ENCODE peak calls at places on chromosomes 4 and X, in five cellular contexts. One of them, this sample, is unnamed.

GRCh38 chr4:52957220-52957686 is 95.1 kb downstream of the RASL11B start:
- DNase-seq in EL: no peak
- DNase-seq in anterior cingulate cortex: no peak
- DNase-seq in NAMALWA: no peak
- DNase-seq in iris pigment epithelial cell: peak
- DNase-seq in this sample: no peak

GRCh38 chr4:83860200-83860599 is 324.3 kb downstream of the GPAT3 start:
- DNase-seq in NAMALWA: no peak
- DNase-seq in anterior cingulate cortex: no peak
- DNase-seq in EL: peak
- DNase-seq in iris pigment epithelial cell: no peak
- DNase-seq in this sample: no peak

GRCh38 chr4:163895369-163896005 is 401.0 kb downstream of the TMA16 start:
- DNase-seq in iris pigment epithelial cell: no peak
- DNase-seq in EL: no peak
- DNase-seq in anterior cingulate cortex: no peak
- DNase-seq in NAMALWA: no peak
- DNase-seq in this sample: no peak

GRCh38 chrX:119008122-119008744 is 33.8 kb downstream of the LONRF3 start:
- DNase-seq in EL: peak
- DNase-seq in anterior cingulate cortex: no peak
- DNase-seq in iris pigment epithelial cell: peak
- DNase-seq in NAMALWA: peak
- DNase-seq in this sample: peak

GRCh38 chr4:7103599-7104365 is 35.9 kb upstream of the GRPEL1 start:
- DNase-seq in anterior cingulate cortex: peak
- DNase-seq in iris pigment epithelial cell: no peak
- DNase-seq in NAMALWA: no peak
- DNase-seq in EL: no peak
- DNase-seq in this sample: peak

GRCh38 chrX:34332336-34332735 is 200.2 kb upstream of the FAM47A start:
- DNase-seq in EL: no peak
- DNase-seq in iris pigment epithelial cell: peak
- DNase-seq in anterior cingulate cortex: no peak
- DNase-seq in NAMALWA: peak
- DNase-seq in this sample: no peak

GRCh38 chr4:101019941-101020401 is 327.4 kb downstream of the PPP3CA start:
- DNase-seq in NAMALWA: no peak
- DNase-seq in EL: no peak
- DNase-seq in iris pigment epithelial cell: peak
- DNase-seq in anterior cingulate cortex: no peak
- DNase-seq in this sample: peak

GRCh38 chrX:71998836-71999509 is 88.3 kb downstream of the NHSL2 start:
- DNase-seq in iris pigment epithelial cell: peak
- DNase-seq in NAMALWA: peak
- DNase-seq in EL: peak
- DNase-seq in anterior cingulate cortex: no peak
- DNase-seq in this sample: peak

GRCh38 chr4:118765399-118765798 is 70.5 kb downstream of the SEC24D start:
- DNase-seq in iris pigment epithelial cell: peak
- DNase-seq in NAMALWA: no peak
- DNase-seq in anterior cingulate cortex: no peak
- DNase-seq in EL: peak
- DNase-seq in this sample: peak

GRCh38 chrX:12971282-12972003 is 3.5 kb upstream of the TMSB4X start:
- DNase-seq in NAMALWA: no peak
- DNase-seq in anterior cingulate cortex: peak
- DNase-seq in EL: no peak
- DNase-seq in iris pigment epithelial cell: no peak
- DNase-seq in this sample: no peak

GRCh38 chrX:11267311-11267910 is 25.8 kb upstream of the AMELX start:
- DNase-seq in iris pigment epithelial cell: peak
- DNase-seq in EL: no peak
- DNase-seq in anterior cingulate cortex: no peak
- DNase-seq in NAMALWA: no peak
- DNase-seq in this sample: peak

GRCh38 chr4:166165829-166166420 is 292.9 kb downstream of the TLL1 start:
- DNase-seq in anterior cingulate cortex: no peak
- DNase-seq in NAMALWA: peak
- DNase-seq in EL: peak
- DNase-seq in iris pigment epithelial cell: peak
- DNase-seq in this sample: peak

GRCh38 chr4:28073860-28074555 is 1213.4 kb downstream of the STIM2 start:
- DNase-seq in EL: no peak
- DNase-seq in anterior cingulate cortex: no peak
- DNase-seq in NAMALWA: peak
- DNase-seq in iris pigment epithelial cell: peak
- DNase-seq in this sample: no peak

GRCh38 chr4:11338990-11339782 is 89.5 kb downstream of the HS3ST1 start:
- DNase-seq in anterior cingulate cortex: no peak
- DNase-seq in iris pigment epithelial cell: no peak
- DNase-seq in NAMALWA: no peak
- DNase-seq in EL: no peak
- DNase-seq in this sample: no peak

GRCh38 chr4:30860983-30861382 is 140.8 kb downstream of the PCDH7 start:
- DNase-seq in NAMALWA: no peak
- DNase-seq in iris pigment epithelial cell: no peak
- DNase-seq in EL: no peak
- DNase-seq in anterior cingulate cortex: no peak
- DNase-seq in this sample: no peak

GRCh38 chr4:7389101-7389701 is 45.5 kb downstream of the PSAPL1 start:
- DNase-seq in EL: no peak
- DNase-seq in anterior cingulate cortex: no peak
- DNase-seq in NAMALWA: no peak
- DNase-seq in iris pigment epithelial cell: no peak
- DNase-seq in this sample: no peak